ENCODE peak calls at places on chromosomes 16 and 17, in seven cellular contexts. V, S, C, W, O, K and U are unnamed samples.

GRCh38 chr16:26078971-26079370 is 387.2 kb downstream of the HS3ST4 start:
- DNase-seq in S (no peak), K (no peak), C (no peak), W (no peak), V (no peak), O (no peak), U (no peak)

GRCh38 chr17:48555183-48555615 is 10.3 kb upstream of the HOXB2 start:
- DNase-seq in V (peak), C (peak), K (no peak), S (no peak), W (no peak), O (no peak), U (no peak)

GRCh38 chr17:79741751-79742588 is 11.2 kb downstream of the ENPP7 start:
- DNase-seq in W (peak), V (peak), C (peak), S (peak), O (peak), K (peak), U (peak)

GRCh38 chr17:30576326-30576861 is 99.2 kb downstream of the GOSR1 start:
- DNase-seq in W (no peak), O (peak), V (no peak), K (no peak), C (no peak), S (no peak), U (no peak)

GRCh38 chr16:24717411-24717810 is 12.0 kb upstream of the TNRC6A start:
- DNase-seq in C (no peak), V (peak), O (no peak), S (no peak), K (no peak), W (no peak), U (no peak)

GRCh38 chr16:318628-319027 is 33.9 kb downstream of the AXIN1 start:
- DNase-seq in O (peak), C (no peak), W (peak), S (peak), V (no peak), K (no peak), U (peak)

GRCh38 chr17:44919885-44920564 is 4.7 kb upstream of the GFAP start:
- DNase-seq in C (peak), W (peak), S (peak), K (peak), V (peak), O (peak), U (peak)

GRCh38 chr16:27177031-27177774 is 26.1 kb upstream of the KDM8 start:
- DNase-seq in V (peak), C (peak), O (no peak), S (no peak), W (no peak), K (peak), U (no peak)

GRCh38 chr17:8060274-8060673 is 21.4 kb downstream of the ALOX15B start:
- DNase-seq in V (peak), W (peak), C (peak), O (peak), S (peak), K (peak), U (peak)

GRCh38 chr17:5019475-5019956 is 15.7 kb downstream of the SLC52A1 start:
- DNase-seq in V (peak), K (no peak), C (no peak), S (peak), W (no peak), O (no peak), U (no peak)

GRCh38 chr17:17352836-17353624 is 49.9 kb downstream of the NT5M start:
- DNase-seq in K (no peak), C (no peak), O (no peak), V (no peak), W (no peak), S (no peak), U (no peak)

GRCh38 chr17:41865596-41865893 is 322 bp upstream of the KLHL11 start:
- DNase-seq in W (no peak), C (no peak), V (no peak), K (peak), O (no peak), S (no peak), U (no peak)

GRCh38 chr17:36825956-36826350 is 111.3 kb upstream of the LHX1 start:
- DNase-seq in K (no peak), S (no peak), O (no peak), W (no peak), C (no peak), V (no peak), U (no peak)

GRCh38 chr16:67736858-67737257 is 17.7 kb upstream of the GFOD2 start:
- DNase-seq in W (no peak), K (peak), S (no peak), O (no peak), V (no peak), C (no peak), U (no peak)

GRCh38 chr16:78988361-78988992 is 612.1 kb downstream of the MAF start:
- DNase-seq in O (peak), S (peak), W (no peak), K (no peak), V (no peak), C (no peak), U (no peak)

GRCh38 chr17:41537614-41537954 is 9.5 kb upstream of the KRT19 start:
- DNase-seq in O (no peak), W (no peak), C (no peak), K (no peak), V (no peak), S (no peak), U (no peak)

GRCh38 chr17:17890773-17891759 is 54.3 kb upstream of the SREBF1 start:
- DNase-seq in C (peak), K (peak), S (peak), O (peak), V (peak), W (no peak), U (no peak)

GRCh38 chr17:80287038-80287437 is 26.4 kb downstream of the RNF213 start:
- DNase-seq in W (no peak), O (no peak), V (no peak), S (no peak), K (no peak), C (no peak), U (no peak)

GRCh38 chr17:38577645-38578173 is 28.0 kb downstream of the SRCIN1 start:
- DNase-seq in K (no peak), W (no peak), O (no peak), C (no peak), V (no peak), S (no peak), U (no peak)

GRCh38 chr16:10918294-10919002 is 23.8 kb downstream of the DEXI start:
- DNase-seq in W (peak), V (peak), S (peak), O (peak), K (peak), C (peak), U (peak)

GRCh38 chr16:60166111-60166510 is 1432.0 kb upstream of the GOT2 start:
- DNase-seq in O (no peak), S (no peak), V (no peak), C (no peak), W (no peak), K (no peak), U (no peak)

GRCh38 chr16:30482366-30482765 is 9.8 kb downstream of the ITGAL start:
- DNase-seq in K (no peak), C (no peak), W (no peak), V (no peak), S (no peak), O (no peak), U (no peak)

GRCh38 chr17:39401412-39402278 is at the start of gene FBXL20:
- DNase-seq in V (peak), O (peak), K (peak), W (peak), C (peak), S (peak), U (peak)

DNA sequence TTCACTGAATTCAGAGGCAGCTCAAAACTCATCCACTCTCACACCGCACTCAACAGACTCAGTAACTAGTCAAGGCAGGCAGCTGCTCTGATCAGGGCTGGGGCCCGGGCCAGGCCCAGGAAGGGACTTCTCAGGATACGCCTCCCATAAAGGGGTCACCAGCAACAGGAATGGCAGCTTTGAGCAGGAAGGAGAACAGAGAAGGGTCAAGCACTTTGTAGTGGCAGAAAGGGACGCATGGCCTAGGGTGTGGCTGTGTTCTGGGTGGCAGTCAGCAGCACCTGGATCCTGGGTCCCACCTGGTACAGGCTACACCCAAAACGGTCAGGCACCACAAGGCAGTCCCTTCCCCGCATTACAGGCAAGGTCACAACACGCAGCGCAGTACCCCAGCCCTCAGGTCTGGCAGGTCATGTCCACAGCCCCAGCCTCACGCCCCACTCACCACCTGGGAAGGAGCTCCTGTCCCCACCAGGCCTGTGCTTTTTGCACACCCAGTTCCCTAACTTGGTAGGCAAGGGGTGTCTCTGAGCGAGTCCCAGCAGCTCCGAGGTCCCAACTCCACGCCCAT is 99.7 kb downstream of the ZNF778 start:
- DNase-seq in C (no peak), W (no peak), S (no peak), V (no peak), O (no peak), K (no peak), U (no peak)
- H2AK5ac ChIP-seq in C (peak), W (no peak), S (no peak), V (peak), O (no peak), K (no peak), U (no peak)

DNA sequence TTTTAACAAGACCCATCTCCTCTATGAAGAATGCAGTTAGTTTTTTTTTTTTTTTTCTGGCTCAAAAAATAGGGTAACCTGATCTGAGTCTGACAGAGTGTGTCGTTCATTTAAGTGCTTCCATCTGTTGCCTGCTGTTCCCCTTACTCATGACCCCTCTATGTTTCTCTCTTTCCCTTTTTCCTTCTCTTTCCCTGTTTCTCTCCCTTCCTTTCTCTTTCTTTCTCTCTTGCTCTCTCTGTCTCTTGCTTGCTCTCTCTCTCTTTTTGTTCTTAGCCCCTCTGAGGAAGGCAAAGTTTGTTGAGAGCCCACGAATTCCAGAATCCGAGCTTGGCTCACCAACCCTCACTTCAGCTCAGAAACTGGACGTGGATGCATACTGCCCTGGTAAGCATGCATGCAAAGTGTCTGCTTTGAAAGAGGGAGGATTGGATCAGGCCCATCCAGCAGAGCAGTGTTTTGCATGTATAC is 185.0 kb downstream of the TANC2 start:
- DNase-seq in K (no peak), C (peak), O (no peak), V (peak), W (no peak), S (peak), U (peak)
- H3K9ac ChIP-seq in K (no peak), C (peak), O (no peak), V (peak), W (no peak), S (no peak), U (no peak)

DNA sequence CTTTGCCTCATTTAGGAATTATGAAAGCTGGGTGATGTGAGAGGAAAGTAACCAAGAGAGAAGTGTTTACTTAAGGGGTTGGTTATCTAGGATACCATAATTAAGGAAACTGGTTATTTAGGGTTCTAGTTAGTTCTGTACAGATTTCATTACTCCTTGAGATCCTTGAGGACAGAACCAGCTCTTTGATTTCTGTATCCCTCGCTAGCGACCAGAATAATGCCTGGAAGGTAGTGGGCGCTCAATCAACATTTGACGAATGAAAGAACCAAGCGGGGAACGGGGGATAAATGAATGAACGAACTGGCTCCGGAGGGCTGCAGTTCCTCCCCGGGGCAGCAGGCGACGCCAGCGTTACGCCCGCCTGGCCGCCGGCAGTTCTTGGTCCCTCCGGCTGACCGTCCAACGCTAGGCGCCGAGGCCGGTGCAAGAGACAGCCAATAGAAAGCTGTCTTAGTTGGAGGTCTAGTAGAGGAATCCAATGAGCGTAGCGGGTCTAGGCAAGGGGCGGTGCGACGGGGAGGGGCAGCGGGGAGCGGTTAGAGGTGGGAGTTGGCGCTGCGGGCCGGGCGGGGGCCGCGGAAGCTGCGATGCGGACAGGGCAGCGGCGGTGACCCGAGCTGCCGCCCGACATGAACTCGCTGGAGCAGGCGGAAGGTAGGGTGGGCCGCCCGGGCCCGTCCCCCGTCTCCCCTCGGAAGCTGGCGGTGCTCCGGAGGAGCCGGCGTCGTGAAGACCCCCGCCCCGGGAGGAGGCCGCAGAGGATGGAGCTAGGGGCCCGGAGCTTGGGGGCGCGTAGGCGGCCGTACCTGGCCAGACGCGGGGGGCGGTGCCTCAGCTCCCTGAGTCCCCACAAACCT is at the start of gene CNEP1R1:
- DNase-seq in K (peak), O (peak), V (peak), C (peak), S (peak), W (peak), U (peak)
- H2AK5ac ChIP-seq in K (peak), O (no peak), V (peak), C (no peak), S (no peak), W (no peak), U (peak)

GRCh38 chr17:75511610-75512575 is 3.4 kb downstream of the CASKIN2 start:
- DNase-seq in V (no peak), K (no peak), O (no peak), S (no peak), C (peak), W (no peak), U (no peak)
- H3K9ac ChIP-seq in V (no peak), K (no peak), O (no peak), S (no peak), C (no peak), W (no peak), U (no peak)

DNA sequence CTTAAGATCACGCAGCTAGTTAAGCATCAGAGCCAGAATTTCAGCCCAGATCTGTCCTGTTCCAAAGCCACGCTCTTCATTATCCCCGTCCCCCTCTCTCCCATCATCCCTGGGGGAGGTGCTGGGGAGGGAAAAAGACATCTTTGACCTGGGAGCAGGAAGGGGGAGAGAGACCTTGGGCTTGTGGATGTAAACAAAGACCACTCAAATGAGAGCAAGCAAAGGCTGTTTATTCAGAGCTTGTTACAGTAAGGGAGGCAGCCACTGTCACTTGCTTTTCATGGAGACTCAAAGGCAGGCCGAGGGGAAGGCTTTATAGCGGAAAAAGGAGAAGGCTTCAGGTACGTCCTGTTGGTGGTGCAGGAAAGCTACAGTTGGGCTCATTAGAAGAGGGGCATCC is 3.5 kb upstream of the RPRML start:
- DNase-seq in V (no peak), S (no peak), C (no peak), K (no peak), O (no peak), W (no peak), U (no peak)
- H2AK5ac ChIP-seq in V (no peak), S (no peak), C (no peak), K (no peak), O (no peak), W (no peak), U (no peak)

DNA sequence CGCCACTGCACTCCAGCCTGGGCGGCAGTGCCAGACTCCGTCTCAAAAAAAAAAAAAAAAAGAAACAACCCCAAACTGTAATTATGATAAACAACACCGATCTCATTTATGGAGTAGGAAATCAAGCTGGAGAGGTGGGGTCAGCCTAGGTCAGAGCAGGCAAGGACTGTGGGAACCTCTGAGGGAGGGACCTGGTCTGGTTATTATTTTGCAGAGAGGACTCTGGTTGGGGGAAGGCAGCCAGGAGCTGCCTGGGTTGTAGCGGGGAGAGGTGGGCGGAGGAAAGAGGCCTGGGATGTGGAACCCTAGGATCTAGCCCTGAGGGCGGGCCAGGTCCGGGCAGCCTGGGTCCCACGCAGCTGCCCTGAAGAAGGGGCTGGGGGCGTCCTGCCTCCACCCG is 10.9 kb upstream of the HS3ST6 start:
- DNase-seq in W (no peak), C (no peak), V (no peak), S (no peak), K (peak), O (no peak), U (no peak)
- H3K9ac ChIP-seq in W (no peak), C (peak), V (peak), S (peak), K (no peak), O (no peak), U (no peak)

GRCh38 chr17:81576621-81577277 is 24.6 kb upstream of the FAAP100 start:
- DNase-seq in K (peak), S (no peak), O (peak), V (peak), C (peak), W (no peak), U (no peak)

GRCh38 chr17:81575836-81576235 is 23.7 kb upstream of the FAAP100 start:
- DNase-seq in K (no peak), O (no peak), V (no peak), S (no peak), W (no peak), C (no peak), U (no peak)

GRCh38 chr17:81574643-81574956 is 22.4 kb upstream of the FAAP100 start:
- DNase-seq in V (no peak), S (no peak), K (no peak), W (no peak), C (no peak), O (no peak), U (no peak)

GRCh38 chr17:81572499-81573030 is 20.4 kb upstream of the FAAP100 start:
- DNase-seq in O (no peak), S (no peak), V (no peak), W (no peak), K (no peak), C (no peak), U (no peak)

DNA sequence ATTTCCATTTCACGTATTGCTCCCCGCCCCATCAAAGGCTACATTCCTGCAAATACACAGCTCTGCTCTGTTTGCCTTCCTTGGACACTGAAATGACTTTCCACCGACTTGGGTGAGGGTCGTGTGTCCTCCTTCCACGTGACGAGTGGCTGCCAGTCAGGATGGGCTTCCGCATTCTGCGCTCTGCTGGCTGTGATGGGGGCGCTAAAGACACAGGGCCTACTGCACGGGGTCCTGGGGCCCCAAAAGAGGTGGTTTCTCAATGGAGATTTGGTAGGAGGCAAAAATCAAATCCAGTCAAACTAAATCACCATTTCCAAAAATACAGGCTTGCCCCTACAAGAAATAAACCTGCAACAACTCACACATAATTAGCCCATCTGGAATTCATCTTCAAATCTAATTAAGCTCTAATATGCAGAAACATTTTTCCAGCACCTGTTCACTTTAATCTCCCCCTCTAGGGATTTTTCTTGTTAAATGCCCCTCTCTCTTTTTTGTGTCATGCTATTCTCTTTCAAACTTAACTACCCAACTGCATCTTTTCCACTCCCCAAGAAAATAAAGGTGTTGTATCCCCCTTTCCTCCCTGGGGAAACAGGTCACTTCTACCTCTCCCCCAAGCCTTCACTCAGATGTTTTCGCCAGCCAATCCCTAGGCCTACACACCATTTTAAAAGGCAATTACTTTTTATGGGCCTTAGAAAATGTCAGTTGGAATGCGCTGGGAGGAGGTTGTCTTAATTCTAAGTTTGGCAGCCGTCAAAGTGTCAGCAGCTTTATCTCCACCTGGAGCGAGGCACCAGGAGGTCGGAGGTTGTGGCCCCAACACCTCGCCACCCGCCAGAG is 21.9 kb upstream of the FAAP100 start:
- DNase-seq in W (no peak), C (no peak), S (no peak), K (no peak), O (peak), V (no peak), U (no peak)
- H2AK5ac ChIP-seq in W (no peak), C (peak), S (no peak), K (no peak), O (no peak), V (peak), U (no peak)